ENCODE peak calls at places on chromosomes 2 and 18, in nine cellular contexts. Q is cardiac muscle cell, K is HFFc6, M is uterus, T is ascending aorta, S is mucosa of descending colon, F is body of pancreas, G is colonic mucosa, I is A549. Z is an unnamed sample.

GRCh38 chr18:44771957-44772917 is 91.5 kb downstream of the SETBP1 start:
- DNase-seq in Q (no peak), K (no peak), M (peak; percentile 42), T (no peak), S (peak; percentile 63), F (peak; percentile 19), G (peak; percentile 81), I (no peak), Z (no peak)

GRCh38 chr2:173555833-173556232 is 201.2 kb downstream of the CDCA7 start:
- DNase-seq in Q (peak; percentile 32), K (no peak), M (no peak), T (no peak), S (no peak), F (no peak), G (no peak), I (no peak), Z (no peak)

GRCh38 chr2:84493494-84493893 is 22.8 kb upstream of the DNAH6 start:
- DNase-seq in Q (peak; percentile 91), K (peak; percentile 88), M (no peak), T (no peak), S (no peak), F (no peak), G (no peak), I (no peak), Z (no peak)

GRCh38 chr2:16729335-16729734 is 63.7 kb upstream of the CYRIA start:
- DNase-seq in Q (no peak), K (no peak), M (no peak), T (no peak), S (no peak), F (no peak), G (no peak), I (no peak), Z (no peak)

GRCh38 chr2:112694182-112694581 is 26.6 kb upstream of the NT5DC4 start:
- DNase-seq in Q (no peak), K (no peak), M (no peak), T (no peak), S (no peak), F (no peak), G (no peak), I (no peak), Z (no peak)

GRCh38 chr2:157229572-157229971 is 27.9 kb upstream of the GALNT5 start:
- DNase-seq in Q (peak; percentile 64), K (peak; percentile 83), M (no peak), T (no peak), S (no peak), F (no peak), G (no peak), I (no peak), Z (no peak)

GRCh38 chr2:69911985-69912563 is 2.8 kb upstream of the MXD1 start:
- DNase-seq in Q (peak; percentile 75), K (peak; percentile 57), M (no peak), T (no peak), S (no peak), F (peak; percentile 13), G (no peak), I (no peak), Z (no peak)

GRCh38 chr2:233994191-233994590 is 56.3 kb upstream of the SPP2 start:
- DNase-seq in Q (no peak), K (no peak), M (no peak), T (no peak), S (no peak), F (no peak), G (no peak), I (no peak), Z (no peak)

GRCh38 chr2:127589876-127590275 is 54.4 kb downstream of the MYO7B start:
- DNase-seq in Q (no peak), K (no peak), M (no peak), T (peak; percentile 33), S (no peak), F (no peak), G (no peak), I (no peak), Z (no peak)

GRCh38 chr2:20221939-20222768 is 2.8 kb downstream of the SDC1 start:
- DNase-seq in Q (no peak), K (peak; percentile 19), M (no peak), T (no peak), S (no peak), F (no peak), G (no peak), I (no peak), Z (no peak)

GRCh38 chr18:49464718-49465598 is 4.5 kb upstream of the DYM start:
- DNase-seq in Q (peak; percentile 38), K (peak; percentile 12), M (no peak), T (no peak), S (no peak), F (no peak), G (no peak), I (no peak), Z (no peak)

GRCh38 chr2:109342890-109343289 is 213.9 kb downstream of the SH3RF3 start:
- DNase-seq in Q (no peak), K (no peak), M (no peak), T (no peak), S (no peak), F (no peak), G (no peak), I (no peak), Z (no peak)

DNA sequence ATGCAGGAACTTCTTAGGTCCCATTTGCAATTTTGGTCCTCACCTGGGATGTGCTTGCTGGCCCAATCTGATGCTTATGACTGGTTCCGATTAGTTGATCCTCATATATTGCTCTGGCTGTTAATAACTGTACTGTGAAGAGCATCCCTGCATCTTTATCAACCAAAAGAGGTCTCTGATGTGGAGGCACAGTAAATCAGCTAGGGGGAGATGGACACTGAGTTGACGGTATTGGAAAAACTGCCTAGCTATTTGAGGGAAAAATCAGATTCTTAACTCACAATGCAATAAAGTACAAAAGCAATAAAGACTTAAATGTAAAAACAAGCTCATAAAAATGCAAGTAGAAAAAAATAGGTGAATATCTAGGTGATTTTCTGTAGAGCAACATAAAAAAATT is 188.0 kb upstream of the TCF4 start:
- DNase-seq in Q (no peak), K (no peak), M (no peak), T (no peak), S (no peak), F (no peak), G (no peak), I (no peak), Z (no peak)
- TF ChIP-seq CTCF in Q (no peak), K (peak; percentile 26), M (no peak), T (no peak), S (no peak), F (no peak), G (no peak), I (no peak), Z (no peak)

DNA sequence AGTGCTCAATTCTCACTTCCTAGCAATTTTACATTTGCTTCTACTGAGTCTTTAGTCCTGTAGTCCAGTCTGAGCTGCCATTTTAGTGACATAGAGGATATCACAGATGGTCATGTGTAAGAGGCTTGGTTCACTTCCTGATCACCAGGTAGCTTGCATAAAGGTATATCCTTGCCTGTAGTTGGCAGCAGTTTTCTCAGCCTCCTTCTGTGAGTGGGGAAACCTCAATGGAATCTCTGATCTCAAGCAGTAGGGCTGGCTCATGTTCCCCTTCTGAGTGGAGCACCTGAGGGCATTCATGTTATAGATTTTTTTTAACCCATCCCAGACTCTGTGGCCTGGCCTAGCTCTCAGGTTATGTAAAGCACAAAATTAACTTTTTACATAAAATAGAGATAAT is 278.4 kb downstream of the RDH14 start:
- DNase-seq in Q (no peak), K (no peak), M (no peak), T (no peak), S (no peak), F (no peak), G (no peak), I (no peak), Z (no peak)
- TF ChIP-seq CTCF in Q (no peak), K (no peak), M (no peak), T (no peak), S (no peak), F (no peak), G (no peak), I (no peak), Z (no peak)

DNA sequence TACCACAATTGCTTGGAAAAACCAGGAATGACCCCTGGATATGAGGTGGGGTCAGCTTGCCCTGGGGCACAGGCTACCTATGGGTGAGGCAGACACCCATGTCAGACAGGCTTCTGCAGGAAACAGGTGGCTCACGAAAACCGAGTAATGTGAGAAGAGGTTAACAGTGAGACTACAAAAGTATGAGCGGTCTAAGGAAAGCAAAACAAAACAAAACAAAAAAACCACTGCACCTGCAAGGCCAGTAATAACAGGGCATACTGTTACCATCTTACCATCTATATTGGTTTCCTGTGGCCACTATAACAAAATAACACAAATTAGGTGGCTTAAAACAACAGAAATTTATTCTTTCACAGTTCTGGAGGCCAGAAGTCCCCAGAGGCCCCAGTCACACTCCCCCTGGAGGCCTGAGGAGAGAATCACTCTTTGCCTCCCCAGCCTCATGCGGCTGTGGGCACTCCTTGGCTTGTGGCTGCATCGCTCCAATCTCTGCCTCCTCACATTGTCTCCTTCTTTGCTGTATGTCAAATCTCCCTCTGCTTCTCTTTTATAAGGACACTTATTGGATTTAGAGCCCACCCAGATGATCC is 86.6 kb upstream of the EPC2 start:
- DNase-seq in Q (no peak), K (no peak), M (no peak), T (no peak), S (no peak), F (no peak), G (no peak), I (no peak), Z (no peak)
- TF ChIP-seq CTCF in Q (peak; percentile 18), K (peak; percentile 27), M (no peak), T (no peak), S (no peak), F (no peak), G (peak; percentile 13), I (no peak), Z (no peak)

GRCh38 chr18:77112161-77112801 is 20.3 kb downstream of the MBP start:
- DNase-seq in Q (no peak), K (no peak), M (peak; percentile 16), T (peak; percentile 67), S (no peak), F (no peak), G (no peak), I (no peak), Z (no peak)

GRCh38 chr18:77108821-77109692 is 23.5 kb downstream of the MBP start:
- DNase-seq in Q (no peak), K (no peak), M (peak; percentile 14), T (no peak), S (no peak), F (no peak), G (no peak), I (no peak), Z (no peak)

GRCh38 chr18:77111449-77112160 is 21.0 kb downstream of the MBP start:
- DNase-seq in Q (no peak), K (no peak), M (peak; percentile 19), T (no peak), S (peak; percentile 49), F (no peak), G (peak; percentile 47), I (no peak), Z (no peak)

GRCh38 chr18:77110936-77111335 is 21.6 kb downstream of the MBP start:
- DNase-seq in Q (no peak), K (no peak), M (no peak), T (no peak), S (no peak), F (no peak), G (no peak), I (no peak), Z (no peak)

DNA sequence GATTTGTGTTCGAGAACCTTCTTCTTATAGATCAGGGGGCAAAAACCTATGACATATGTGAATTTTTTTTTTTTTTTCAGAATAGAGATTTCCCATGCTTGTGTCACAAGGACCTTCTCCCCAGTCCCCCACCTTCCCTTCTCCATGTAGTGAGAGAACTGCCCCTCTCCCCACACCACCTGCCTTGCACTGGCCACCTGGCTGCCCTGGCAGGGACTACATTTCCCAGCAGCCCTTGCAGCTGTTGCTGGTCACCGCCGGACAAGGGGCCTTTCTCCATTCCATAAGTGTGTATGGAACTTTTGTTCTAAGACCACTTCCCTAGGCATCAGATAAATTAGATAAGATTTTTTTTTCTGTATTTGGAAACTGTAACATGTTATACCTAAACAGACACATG is 22.2 kb downstream of the MBP start:
- DNase-seq in Q (no peak), K (no peak), M (peak; percentile 13), T (no peak), S (no peak), F (no peak), G (no peak), I (no peak), Z (no peak)
- TF ChIP-seq CTCF in Q (no peak), K (peak; percentile 7), M (no peak), T (no peak), S (no peak), F (no peak), G (no peak), I (no peak), Z (peak; percentile 57)

Z was measured in Calu3.